ENCODE peak calls at places on chromosomes 1 and 21, in ten cellular contexts. N, E, O, F, M, B, H, X, R and Y are unnamed samples. For H3K4me1, the result is how much of the 10 kb centered on the place peaks cover.

GRCh38 chr21:39208624-39209333 is 25.5 kb upstream of the PSMG1 start:
- DNase-seq in N (no peak), E (no peak), O (no peak), F (no peak), M (peak), B (peak), H (no peak), X (no peak), R (no peak), Y (no peak)

GRCh38 chr1:224828691-224829090 is 100.8 kb upstream of the DNAH14 start:
- DNase-seq in N (no peak), E (no peak), O (no peak), F (no peak), M (no peak), B (peak), H (no peak), X (no peak), R (no peak), Y (no peak)

GRCh38 chr1:108712605-108713150 is at the start of gene FNDC7:
- DNase-seq in N (no peak), E (no peak), O (no peak), F (no peak), M (no peak), B (peak), H (no peak), X (no peak), R (no peak), Y (no peak)

GRCh38 chr1:2526824-2527552 is 592 bp upstream of the PANK4 start:
- DNase-seq in N (peak), E (peak), O (no peak), F (peak), M (peak), B (peak), H (no peak), X (no peak), R (no peak), Y (no peak)

GRCh38 chr21:36914244-36915013 is 52.0 kb downstream of the HLCS start:
- DNase-seq in N (no peak), E (no peak), O (no peak), F (no peak), M (no peak), B (no peak), H (no peak), X (no peak), R (no peak), Y (no peak)

GRCh38 chr21:45045481-45045880 is 28.9 kb upstream of the ADARB1 start:
- DNase-seq in N (no peak), E (no peak), O (no peak), F (no peak), M (no peak), B (no peak), H (no peak), X (no peak), R (no peak), Y (no peak)

GRCh38 chr1:6822530-6823359 is 37.5 kb downstream of the CAMTA1 start:
- DNase-seq in N (no peak), E (no peak), O (no peak), F (peak), M (no peak), B (no peak), H (no peak), X (no peak), R (no peak), Y (no peak)

GRCh38 chr1:22619252-22619651 is 17.2 kb upstream of the C1QA start:
- DNase-seq in N (no peak), E (no peak), O (no peak), F (no peak), M (no peak), B (no peak), H (no peak), X (no peak), R (no peak), Y (no peak)

GRCh38 chr1:62301726-62302390 is 17.4 kb downstream of the KANK4 start:
- DNase-seq in N (no peak), E (no peak), O (no peak), F (no peak), M (no peak), B (no peak), H (no peak), X (no peak), R (peak), Y (no peak)

GRCh38 chr1:21251773-21252471 is 38.3 kb downstream of the ECE1 start:
- DNase-seq in N (no peak), E (peak), O (peak), F (no peak), M (peak), B (peak), H (no peak), X (peak), R (no peak), Y (no peak)

GRCh38 chr1:234125283-234125682 is 220.8 kb downstream of the SLC35F3 start:
- DNase-seq in N (no peak), E (no peak), O (no peak), F (no peak), M (peak), B (peak), H (peak), X (no peak), R (no peak), Y (no peak)

GRCh38 chr1:70674981-70675685 is 264.1 kb downstream of the CTH start:
- DNase-seq in N (no peak), E (no peak), O (no peak), F (no peak), M (peak), B (no peak), H (no peak), X (no peak), R (no peak), Y (no peak)

GRCh38 chr21:43277481-43278351 is 108.9 kb downstream of the CRYAA start:
- DNase-seq in N (no peak), E (peak), O (no peak), F (no peak), M (no peak), B (no peak), H (no peak), X (no peak), R (peak), Y (no peak)

GRCh38 chr1:68644521-68644920 is 147.6 kb upstream of the DEPDC1 start:
- DNase-seq in N (no peak), E (no peak), O (no peak), F (no peak), M (no peak), B (no peak), H (no peak), X (no peak), R (no peak), Y (no peak)

GRCh38 chr1:85137660-85138059 is 63.2 kb downstream of the SYDE2 start:
- DNase-seq in N (peak), E (peak), O (no peak), F (no peak), M (no peak), B (no peak), H (no peak), X (peak), R (no peak), Y (no peak)

GRCh38 chr1:157648317-157648716 is 50.4 kb upstream of the FCRL4 start:
- DNase-seq in N (no peak), E (no peak), O (no peak), F (no peak), M (no peak), B (no peak), H (no peak), X (no peak), R (no peak), Y (no peak)

GRCh38 chr1:237799762-237800474 is 90.8 kb downstream of the ZP4 start:
- DNase-seq in N (no peak), E (peak), O (no peak), F (peak), M (peak), B (peak), H (peak), X (no peak), R (no peak), Y (no peak)

GRCh38 chr1:97999320-97999719 is 78.5 kb upstream of the DPYD start:
- DNase-seq in N (no peak), E (no peak), O (no peak), F (no peak), M (no peak), B (peak), H (no peak), X (no peak), R (no peak), Y (no peak)

GRCh38 chr1:203026666-203027663 is 674 bp downstream of the PPFIA4 start:
- DNase-seq in N (peak), E (no peak), O (no peak), F (no peak), M (no peak), B (no peak), H (no peak), X (no peak), R (peak), Y (no peak)

GRCh38 chr1:28354121-28354520 is 15.4 kb upstream of the PHACTR4 start:
- DNase-seq in N (no peak), E (no peak), O (no peak), F (no peak), M (no peak), B (peak), H (no peak), X (no peak), R (peak), Y (no peak)

GRCh38 chr1:99763956-99764355 is 2.5 kb downstream of the FRRS1 start:
- DNase-seq in N (no peak), E (no peak), O (no peak), F (no peak), M (no peak), B (peak), H (no peak), X (no peak), R (no peak), Y (no peak)

GRCh38 chr1:199855580-199855979 is 171.9 kb upstream of the NR5A2 start:
- DNase-seq in N (no peak), E (no peak), O (peak), F (no peak), M (no peak), B (peak), H (no peak), X (no peak), R (no peak), Y (no peak)

GRCh38 chr1:100773444-100773843 is 53.9 kb downstream of the VCAM1 start:
- DNase-seq in N (no peak), E (no peak), O (no peak), F (no peak), M (no peak), B (no peak), H (no peak), X (no peak), R (no peak), Y (no peak)

GRCh38 chr1:92994105-92994712 is 32.9 kb upstream of the DIPK1A start:
- DNase-seq in N (peak), E (peak), O (peak), F (no peak), M (peak), B (peak), H (no peak), X (peak), R (no peak), Y (peak)

GRCh38 chr1:40421348-40421693 is 29.0 kb upstream of the ZFP69B start:
- DNase-seq in N (no peak), E (no peak), O (no peak), F (no peak), M (no peak), B (no peak), H (no peak), X (no peak), R (no peak), Y (no peak)

GRCh38 chr1:8370928-8371327 is 53.0 kb downstream of the SLC45A1 start:
- DNase-seq in N (no peak), E (peak), O (no peak), F (no peak), M (no peak), B (peak), H (no peak), X (no peak), R (no peak), Y (no peak)

GRCh38 chr1:16724718-16725438 is 15.4 kb upstream of the RNU1-4 start:
- DNase-seq in N (no peak), E (peak), O (no peak), F (no peak), M (peak), B (no peak), H (no peak), X (peak), R (peak), Y (peak)

DNA sequence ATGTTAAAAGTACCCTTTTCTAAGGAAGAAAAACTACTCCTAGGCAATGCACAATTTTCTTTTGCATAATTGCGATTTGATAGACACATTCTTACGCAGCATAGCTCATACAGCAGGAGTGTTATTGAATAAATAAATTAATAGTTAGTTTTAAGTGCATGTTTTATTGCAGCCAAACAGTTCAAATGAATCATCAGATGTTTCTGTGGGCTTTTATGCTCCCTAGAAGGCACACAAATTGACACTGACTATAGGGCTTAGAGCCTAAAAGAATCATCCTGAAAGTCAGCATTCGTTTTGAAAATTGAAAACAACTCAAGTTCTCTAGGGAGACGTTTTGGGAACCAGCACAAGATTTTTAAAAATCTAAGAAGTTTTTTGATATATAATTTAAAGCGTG is 411.9 kb downstream of the HLX start:
- DNase-seq in N (no peak), E (no peak), O (no peak), F (no peak), M (no peak), B (peak), H (no peak), X (no peak), R (no peak), Y (no peak)
- H3K4me1 ChIP-seq in N (under half), E (under half), O (under half), F (under half), M (under half), B (under half), H (under half), X (under half), R (under half), Y (under half)

DNA sequence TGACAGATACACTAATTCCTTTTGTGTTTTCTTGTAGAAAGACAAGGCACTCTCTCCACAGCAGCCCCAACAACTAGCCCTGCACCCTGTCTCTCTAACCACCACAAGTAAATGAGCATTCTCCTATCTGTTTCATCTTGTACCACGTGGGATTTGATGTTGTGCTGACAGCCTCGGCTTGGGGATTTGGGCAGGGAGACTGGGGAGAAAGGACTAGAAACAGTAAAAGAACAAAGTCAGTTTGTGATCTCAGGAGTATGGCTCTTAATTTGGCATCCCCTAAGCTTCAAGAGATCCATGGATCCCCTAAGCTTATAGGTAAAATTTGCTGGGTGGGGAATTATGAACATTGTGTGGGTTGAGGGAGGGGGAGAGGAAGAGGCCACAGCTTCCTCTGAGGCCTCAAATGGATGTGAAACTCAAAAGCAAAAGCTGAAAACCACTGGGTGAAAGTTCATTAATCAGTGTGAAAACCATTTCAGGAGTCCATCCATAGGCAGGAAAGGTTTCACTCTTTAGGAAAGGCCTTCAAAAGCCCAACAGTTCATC is 3.1 kb downstream of the C1orf162 start:
- DNase-seq in N (no peak), E (no peak), O (no peak), F (peak), M (peak), B (no peak), H (no peak), X (no peak), R (no peak), Y (no peak)
- TF ChIP-seq POLR2A in N (no peak), E (no peak), O (no peak), F (peak), M (no peak), B (no peak), H (no peak), X (no peak), R (no peak), Y (no peak)

GRCh38 chr1:174158767-174159252 is 510 bp upstream of the RABGAP1L start:
- DNase-seq in N (no peak), E (no peak), O (no peak), F (no peak), M (no peak), B (no peak), H (no peak), X (no peak), R (no peak), Y (no peak)

GRCh38 chr1:174159253-174160108 is at the start of gene RABGAP1L:
- DNase-seq in N (peak), E (peak), O (peak), F (peak), M (peak), B (peak), H (peak), X (peak), R (peak), Y (peak)

GRCh38 chr1:174160109-174160473 is 771 bp downstream of the RABGAP1L start:
- DNase-seq in N (peak), E (peak), O (no peak), F (no peak), M (peak), B (peak), H (no peak), X (peak), R (peak), Y (peak)

GRCh38 chr1:174161813-174162212 is 2.5 kb downstream of the RABGAP1L start:
- DNase-seq in N (no peak), E (no peak), O (no peak), F (no peak), M (peak), B (no peak), H (no peak), X (no peak), R (no peak), Y (no peak)

DNA sequence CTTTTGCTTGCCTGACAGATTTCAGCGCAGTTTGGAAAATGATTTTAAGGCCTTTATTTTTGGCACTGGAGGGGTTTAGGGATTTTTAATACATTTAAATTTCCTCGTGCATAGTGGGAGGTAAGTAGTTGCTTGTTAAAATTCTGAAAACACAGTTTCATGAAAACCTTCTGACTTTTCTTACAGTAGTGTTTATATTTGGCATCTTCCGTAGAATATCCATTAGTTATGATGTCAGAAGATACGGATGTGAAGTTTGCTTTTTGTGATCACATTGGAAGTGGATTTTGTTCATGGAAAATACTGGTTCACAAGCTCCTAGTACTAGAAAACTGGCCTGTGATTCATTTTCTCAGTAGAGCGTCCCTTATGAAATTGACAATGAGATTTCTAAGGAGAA is 1.3 kb downstream of the RABGAP1L start:
- DNase-seq in N (no peak), E (no peak), O (no peak), F (no peak), M (peak), B (no peak), H (no peak), X (no peak), R (no peak), Y (no peak)
- H3K4me1 ChIP-seq in N (under half), E (under half), O (under half), F (under half), M (under half), B (under half), H (under half), X (under half), R (under half), Y (under half)

GRCh38 chr1:32249831-32250525 is 1.1 kb upstream of the LCK start:
- DNase-seq in N (peak), E (peak), O (no peak), F (peak), M (peak), B (peak), H (no peak), X (no peak), R (peak), Y (peak)
- TF ChIP-seq POLR2A in N (no peak), E (no peak), O (no peak), F (peak), M (no peak), B (no peak), H (no peak), X (no peak), R (no peak), Y (no peak)

GRCh38 chr1:109874445-109874844 is 36.2 kb upstream of the CSF1 start:
- DNase-seq in N (no peak), E (no peak), O (no peak), F (no peak), M (no peak), B (no peak), H (no peak), X (no peak), R (no peak), Y (no peak)
- H3K4me1 ChIP-seq in N (under half), E (under half), O (under half), F (under half), M (under half), B (under half), H (under half), X (under half), R (under half), Y (half or more)